ENCODE peak calls at places on chromosomes 3 and 15, in five cellular contexts. U is adrenal gland, T is keratinocyte, G is HL-60, E is tibial artery. S is an unnamed sample.
A peak's percentile ranks its signal among the peaks of the same experiment; 100 is the strongest.

GRCh38 chr15:45583731-45584639 is 3.2 kb upstream of the BLOC1S6 start:
- DNase-seq in U (peak; percentile 59), T (no peak), G (no peak), E (no peak), S (no peak)

GRCh38 chr3:188923671-188924070 is 248.1 kb upstream of the TPRG1 start:
- DNase-seq in U (no peak), T (no peak), G (no peak), E (no peak), S (no peak)

GRCh38 chr3:127547761-127548605 is 42.5 kb downstream of the TPRA1 start:
- DNase-seq in U (peak; percentile 83), T (no peak), G (peak; percentile 68), E (peak; percentile 84), S (peak; percentile 61)

GRCh38 chr3:42705962-42706585 is 3.5 kb upstream of the HHATL start:
- DNase-seq in U (peak; percentile 25), T (no peak), G (no peak), E (no peak), S (no peak)

GRCh38 chr3:106208979-106209378 is 340.2 kb upstream of the CBLB start:
- DNase-seq in U (no peak), T (no peak), G (no peak), E (no peak), S (peak; percentile 45)

GRCh38 chr15:38706956-38707355 is 142.3 kb upstream of the RASGRP1 start:
- DNase-seq in U (no peak), T (no peak), G (no peak), E (no peak), S (no peak)

GRCh38 chr3:171013822-171014748 is 12.4 kb downstream of the SLC2A2 start:
- DNase-seq in U (no peak), T (no peak), G (no peak), E (no peak), S (no peak)

GRCh38 chr15:56383011-56383410 is 17.8 kb downstream of the TEX9 start:
- DNase-seq in U (no peak), T (no peak), G (no peak), E (no peak), S (no peak)

GRCh38 chr15:31278544-31279220 is 48.0 kb upstream of the KLF13 start:
- DNase-seq in U (peak; percentile 33), T (no peak), G (no peak), E (peak; percentile 56), S (no peak)

GRCh38 chr3:140834266-140835037 is 107.2 kb upstream of the SLC25A36 start:
- DNase-seq in U (no peak), T (no peak), G (no peak), E (no peak), S (peak; percentile 10)

GRCh38 chr15:98878862-98879261 is 128.7 kb downstream of the PGPEP1L start:
- DNase-seq in U (no peak), T (no peak), G (no peak), E (no peak), S (no peak)

GRCh38 chr3:162718697-162719096 is 1222.1 kb downstream of the OTOL1 start:
- DNase-seq in U (no peak), T (no peak), G (no peak), E (no peak), S (no peak)

GRCh38 chr15:25862469-25863066 is 559 bp downstream of the ATP10A start:
- DNase-seq in U (no peak), T (no peak), G (no peak), E (peak; percentile 76), S (no peak)

GRCh38 chr3:10996345-10997050 is 4.0 kb downstream of the SLC6A1 start:
- DNase-seq in U (no peak), T (no peak), G (no peak), E (no peak), S (no peak)

GRCh38 chr3:61352300-61352699 is 101.0 kb upstream of the FHIT start:
- DNase-seq in U (no peak), T (no peak), G (no peak), E (no peak), S (no peak)

GRCh38 chr3:192060160-192060783 is 599.3 kb downstream of the PYDC2 start:
- DNase-seq in U (no peak), T (no peak), G (no peak), E (no peak), S (no peak)

GRCh38 chr3:28906561-28907310 is 374.1 kb upstream of the RBMS3 start:
- DNase-seq in U (no peak), T (no peak), G (no peak), E (no peak), S (no peak)

GRCh38 chr3:136751259-136752045 is 726 bp downstream of the STAG1 start:
- DNase-seq in U (peak; percentile 89), T (no peak), G (peak; percentile 79), E (peak; percentile 86), S (no peak)

GRCh38 chr3:5428607-5429516 is 241.4 kb downstream of the EDEM1 start:
- DNase-seq in U (no peak), T (no peak), G (no peak), E (no peak), S (no peak)

GRCh38 chr3:189166334-189166733 is 5.4 kb upstream of the TPRG1 start:
- DNase-seq in U (no peak), T (no peak), G (no peak), E (no peak), S (no peak)

GRCh38 chr3:11995061-11995460 is 9.1 kb upstream of the SYN2 start:
- DNase-seq in U (no peak), T (no peak), G (no peak), E (no peak), S (no peak)

GRCh38 chr3:78978037-78978436 is 789.8 kb downstream of the ROBO1 start:
- DNase-seq in U (no peak), T (no peak), G (no peak), E (no peak), S (peak; percentile 29)

GRCh38 chr3:83523470-83524073 is 1435.2 kb upstream of the CADM2 start:
- DNase-seq in U (peak; percentile 66), T (peak; percentile 23), G (peak; percentile 59), E (no peak), S (peak; percentile 80)

GRCh38 chr3:33523093-33523667 is 83.0 kb upstream of the UBP1 start:
- DNase-seq in U (no peak), T (no peak), G (no peak), E (no peak), S (no peak)

GRCh38 chr15:67999320-68000100 is 54.6 kb upstream of the PIAS1 start:
- DNase-seq in U (no peak), T (no peak), G (no peak), E (no peak), S (peak; percentile 30)

GRCh38 chr3:45124956-45125355 is 21.2 kb downstream of the CDCP1 start:
- DNase-seq in U (no peak), T (no peak), G (no peak), E (no peak), S (no peak)
- H3K27ac ChIP-seq in U (no peak overlapping the region), T (peak overlapping the region; percentile 99), G (no peak overlapping the region), E (no peak overlapping the region), S (peak overlapping the region; percentile 72)

GRCh38 chr3:108096506-108097325 is 5.9 kb upstream of the CD47 start:
- DNase-seq in U (no peak), T (no peak), G (peak; percentile 44), E (no peak), S (no peak)
- H3K27ac ChIP-seq in U (no peak overlapping the region), T (no peak overlapping the region), G (peak overlapping the region; percentile 95), E (no peak overlapping the region), S (no peak overlapping the region)

GRCh38 chr3:108383306-108383705 is 87.0 kb downstream of the HHLA2 start:
- DNase-seq in U (no peak), T (no peak), G (no peak), E (no peak), S (no peak)
- H3K27ac ChIP-seq in U (no peak overlapping the region), T (no peak overlapping the region), G (no peak overlapping the region), E (no peak overlapping the region), S (no peak overlapping the region)

GRCh38 chr3:13567684-13568514 is 19.0 kb downstream of the FBLN2 start:
- DNase-seq in U (no peak), T (no peak), G (no peak), E (no peak), S (no peak)

GRCh38 chr3:13566769-13567310 is 17.9 kb downstream of the FBLN2 start:
- DNase-seq in U (no peak), T (no peak), G (no peak), E (no peak), S (no peak)

GRCh38 chr3:13569641-13570390 is 20.9 kb downstream of the FBLN2 start:
- DNase-seq in U (no peak), T (no peak), G (no peak), E (no peak), S (no peak)

GRCh38 chr3:13569201-13569600 is 20.3 kb downstream of the FBLN2 start:
- DNase-seq in U (no peak), T (no peak), G (no peak), E (no peak), S (no peak)

GRCh38 chr3:13568515-13568995 is 19.6 kb downstream of the FBLN2 start:
- DNase-seq in U (no peak), T (no peak), G (no peak), E (no peak), S (no peak)
- H3K27ac ChIP-seq in U (no peak overlapping the region), T (no peak overlapping the region), G (no peak overlapping the region), E (no peak overlapping the region), S (no peak overlapping the region)

DNA sequence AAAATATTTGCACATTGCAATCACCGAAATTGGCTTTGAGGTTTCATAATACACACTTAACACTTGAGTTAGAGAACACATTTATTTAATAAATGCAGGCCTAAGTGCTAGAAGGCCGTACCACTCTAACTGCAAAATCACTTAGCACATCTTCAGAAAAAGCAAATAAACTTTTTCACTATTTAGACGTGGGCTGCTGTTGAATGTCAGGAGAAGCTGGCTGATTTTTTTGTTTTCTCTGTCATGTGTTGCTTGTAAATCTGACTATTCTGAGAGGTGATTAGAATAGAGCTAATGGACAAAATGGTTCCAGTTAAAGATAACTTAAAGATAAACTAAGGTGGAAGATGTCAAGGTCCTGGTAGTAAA is 265.1 kb downstream of the FOXP1 start:
- DNase-seq in U (no peak), T (no peak), G (no peak), E (no peak), S (no peak)
- H3K27ac ChIP-seq in U (no peak overlapping the region), T (no peak overlapping the region), G (no peak overlapping the region), E (no peak overlapping the region), S (no peak overlapping the region)

GRCh38 chr3:107790612-107791011 is 267.9 kb downstream of the BBX start:
- DNase-seq in U (no peak), T (no peak), G (no peak), E (no peak), S (no peak)
- H3K27ac ChIP-seq in U (no peak overlapping the region), T (no peak overlapping the region), G (no peak overlapping the region), E (no peak overlapping the region), S (no peak overlapping the region)

DNA sequence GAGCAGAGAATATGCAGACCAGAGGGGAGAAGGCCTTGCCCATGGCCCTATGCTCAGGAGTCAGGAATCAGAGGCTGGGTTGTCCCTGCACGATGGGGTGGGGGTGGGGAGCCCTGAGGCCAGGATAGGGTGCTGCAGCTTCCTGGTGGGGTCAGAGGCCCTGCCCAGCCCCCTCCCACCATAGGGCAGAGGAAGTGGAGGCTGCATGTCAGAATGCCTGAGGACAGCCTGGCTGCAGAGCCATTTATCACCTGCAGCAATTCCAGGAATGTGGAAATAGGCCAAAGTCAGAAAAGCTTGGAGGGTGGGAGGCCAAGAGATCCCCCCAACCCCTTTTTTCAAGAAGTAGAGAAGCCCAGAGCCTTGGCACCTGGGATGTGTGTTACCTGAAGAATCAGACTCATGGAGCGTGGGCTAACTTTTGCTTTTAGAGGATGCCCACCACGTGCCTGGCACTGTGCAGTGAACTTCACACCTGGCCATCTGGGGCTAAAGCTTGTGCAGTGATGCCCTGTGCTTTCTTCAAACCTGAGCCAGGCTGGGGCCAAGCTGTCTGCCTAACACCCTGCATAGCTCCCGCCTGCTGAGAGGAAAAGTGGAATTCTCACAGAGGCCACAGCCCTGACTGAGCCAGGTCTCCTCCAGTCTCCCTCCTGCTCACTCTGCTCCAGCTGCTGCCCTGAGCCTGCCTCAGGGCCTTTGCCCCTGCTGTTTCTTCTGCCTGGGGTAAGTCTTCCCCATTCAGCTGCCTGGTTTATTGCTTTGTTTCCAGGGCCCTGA is 109.3 kb downstream of the WNT7A start:
- DNase-seq in U (peak; percentile 14), T (no peak), G (no peak), E (no peak), S (no peak)
- H3K27ac ChIP-seq in U (no peak overlapping the region), T (no peak overlapping the region), G (no peak overlapping the region), E (no peak overlapping the region), S (no peak overlapping the region)